ENCODE peak calls at places on chromosome 10, in nine cellular contexts. C is H9, D is T-cell, J is mesothelial cell of epicardium, G is skeletal muscle cell, X is kidney tubule cell, T is hepatocyte, H is foreskin fibroblast, R is nucleus accumbens. U is an unnamed sample.

GRCh38 chr10:76695069-76695468 is 942.5 kb downstream of the KCNMA1 start:
- DNase-seq in C (no peak), D (no peak), J (no peak), G (no peak), X (no peak), T (no peak), H (no peak), R (no peak), U (no peak)

GRCh38 chr10:3873728-3874461 is 88.9 kb upstream of the KLF6 start:
- DNase-seq in C (no peak), D (no peak), J (no peak), G (no peak), X (peak), T (peak), H (no peak), R (no peak), U (no peak)

GRCh38 chr10:61779950-61780659 is 117.4 kb downstream of the CABCOCO1 start:
- DNase-seq in C (no peak), D (no peak), J (no peak), G (no peak), X (peak), T (peak), H (peak), R (no peak), U (peak)

GRCh38 chr10:52740913-52741675 is 31.5 kb downstream of the MBL2 start:
- DNase-seq in C (peak), D (peak), J (no peak), G (no peak), X (peak), T (peak), H (peak), R (no peak), U (peak)

GRCh38 chr10:110226926-110227641 is 19.7 kb downstream of the MXI1 start:
- DNase-seq in C (peak), D (peak), J (peak), G (no peak), X (peak), T (peak), H (no peak), R (peak), U (peak)

GRCh38 chr10:120015064-120015463 is 122.5 kb downstream of the SEC23IP start:
- DNase-seq in C (no peak), D (no peak), J (no peak), G (no peak), X (no peak), T (no peak), H (no peak), R (no peak), U (no peak)

GRCh38 chr10:24603333-24603732 is 120.4 kb downstream of the ARHGAP21 start:
- DNase-seq in C (no peak), D (no peak), J (no peak), G (no peak), X (peak), T (no peak), H (peak), R (no peak), U (peak)

GRCh38 chr10:49817845-49818244 is 55.7 kb upstream of the OGDHL start:
- DNase-seq in C (no peak), D (no peak), J (no peak), G (no peak), X (no peak), T (no peak), H (no peak), R (no peak), U (no peak)

GRCh38 chr10:63375006-63375405 is 90.8 kb downstream of the JMJD1C start:
- DNase-seq in C (no peak), D (no peak), J (no peak), G (no peak), X (peak), T (no peak), H (peak), R (no peak), U (no peak)

GRCh38 chr10:79185796-79186374 is 117.1 kb downstream of the ZMIZ1 start:
- DNase-seq in C (no peak), D (no peak), J (no peak), G (no peak), X (peak), T (no peak), H (no peak), R (no peak), U (no peak)

GRCh38 chr10:103166527-103166926 is 26.5 kb downstream of the NT5C2 start:
- DNase-seq in C (no peak), D (no peak), J (no peak), G (no peak), X (no peak), T (no peak), H (no peak), R (no peak), U (no peak)

GRCh38 chr10:73168486-73168844 is 546 bp downstream of the FAM149B1 start:
- DNase-seq in C (no peak), D (no peak), J (no peak), G (no peak), X (peak), T (no peak), H (no peak), R (no peak), U (no peak)

GRCh38 chr10:76001461-76001860 is 570.0 kb downstream of the LRMDA start:
- DNase-seq in C (no peak), D (no peak), J (no peak), G (no peak), X (no peak), T (no peak), H (no peak), R (no peak), U (no peak)

GRCh38 chr10:88565072-88565471 is 18.0 kb downstream of the RNLS start:
- DNase-seq in C (no peak), D (no peak), J (no peak), G (no peak), X (peak), T (peak), H (peak), R (no peak), U (no peak)

U was measured in MG63.